ENCODE peak calls at places on chromosomes 4 and X, in seven cellular contexts. B is Calu3, A is spleen, J is nucleus accumbens, Y is RWPE1, S is NCI-H2081, Z is GM12892. N is an unnamed sample.

GRCh38 chr4:138910914-138911336 is 104.7 kb upstream of the NOCT start:
- DNase-seq in J (peak; percentile 16), A (peak; percentile 74), S (peak; percentile 99), Y (peak; percentile 88), Z (no peak), B (peak; percentile 55), N (peak; percentile 84)

GRCh38 chr4:92825186-92825715 is 521.5 kb downstream of the GRID2 start:
- DNase-seq in S (no peak), J (no peak), Y (peak; percentile 31), Z (no peak), B (no peak), A (no peak), N (no peak)

GRCh38 chr4:20109395-20109794 is 142.3 kb upstream of the SLIT2 start:
- DNase-seq in Z (no peak), A (no peak), S (no peak), Y (no peak), J (no peak), B (no peak), N (no peak)

GRCh38 chrX:40096395-40097091 is 1.2 kb downstream of the BCOR start:
- DNase-seq in B (peak; percentile 45), Y (no peak), S (no peak), Z (no peak), A (peak; percentile 89), J (no peak), N (peak; percentile 56)

GRCh38 chr4:107213410-107213809 is 177.3 kb upstream of the DKK2 start:
- DNase-seq in B (no peak), Y (no peak), J (no peak), S (no peak), Z (no peak), A (no peak), N (no peak)

GRCh38 chr4:40916880-40917279 is 167.1 kb downstream of the NSUN7 start:
- DNase-seq in S (no peak), B (peak; percentile 51), A (no peak), J (no peak), Z (peak; percentile 46), Y (no peak), N (no peak)

GRCh38 chrX:125681507-125681906 is 361.8 kb downstream of the TEX13C start:
- DNase-seq in J (no peak), A (no peak), Y (no peak), S (no peak), Z (no peak), B (no peak), N (no peak)

GRCh38 chrX:56564921-56565861 is 1.8 kb downstream of the UBQLN2 start:
- DNase-seq in A (peak; percentile 65), J (no peak), Z (no peak), Y (no peak), B (no peak), S (peak; percentile 25), N (peak; percentile 55)

GRCh38 chr4:34108456-34108855 is 2135.9 kb downstream of the ARAP2 start:
- DNase-seq in S (no peak), Z (no peak), B (no peak), J (no peak), A (no peak), Y (no peak), N (no peak)

GRCh38 chr4:160299177-160299576 is 1196.3 kb downstream of the RAPGEF2 start:
- DNase-seq in B (no peak), Z (no peak), J (no peak), A (no peak), Y (no peak), S (peak; percentile 73), N (no peak)

GRCh38 chr4:21835712-21836111 is 112.9 kb downstream of the KCNIP4 start:
- DNase-seq in Z (no peak), A (no peak), Y (no peak), J (no peak), B (no peak), S (no peak), N (no peak)

GRCh38 chrX:39984191-39984956 is 113.4 kb downstream of the BCOR start:
- DNase-seq in J (no peak), Z (no peak), Y (peak; percentile 27), B (no peak), S (no peak), A (no peak), N (no peak)

GRCh38 chr4:168411318-168412150 is 68.8 kb downstream of the DDX60L start:
- DNase-seq in A (no peak), Z (no peak), Y (no peak), S (no peak), B (no peak), J (no peak), N (no peak)

GRCh38 chr4:3308691-3309090 is 15.9 kb downstream of the RGS12 start:
- DNase-seq in S (peak; percentile 24), B (no peak), Z (no peak), A (peak; percentile 47), Y (no peak), J (no peak), N (no peak)

GRCh38 chr4:13989496-13989895 is 362.0 kb upstream of the BOD1L1 start:
- DNase-seq in A (no peak), Y (no peak), S (no peak), Z (no peak), J (no peak), B (no peak), N (no peak)

GRCh38 chrX:74458738-74459137 is 37.4 kb downstream of the SLC16A2 start:
- DNase-seq in S (no peak), Z (no peak), J (no peak), A (no peak), B (no peak), Y (peak; percentile 53), N (no peak)

N was measured in globus pallidus.